ENCODE peak calls at places on chromosomes 3 and 15, in four cellular contexts. X is Jurkat, Clone E6-1; L is fibroblast of lung; Y is A673. T is an unnamed sample.

GRCh38 chr3:46027736-46028397 is 584 bp upstream of the XCR1 start:
- DNase-seq in X (no peak), L (no peak), Y (no peak), T (peak)

GRCh38 chr3:133469140-133469731 is 69.4 kb downstream of the BFSP2 start:
- DNase-seq in X (no peak), L (no peak), Y (no peak), T (peak)

GRCh38 chr15:64686130-64686735 is 89.2 kb downstream of the RBPMS2 start:
- DNase-seq in X (peak), L (peak), Y (peak), T (peak)

GRCh38 chr3:129038121-129038855 is 22.3 kb upstream of the GP9 start:
- DNase-seq in X (no peak), L (no peak), Y (no peak), T (no peak)

GRCh38 chr3:131705558-131706051 is 202.8 kb upstream of the MRPL3 start:
- DNase-seq in X (no peak), L (peak), Y (peak), T (peak)

GRCh38 chr15:32833323-32833944 is 115.6 kb downstream of the GREM1 start:
- DNase-seq in X (no peak), L (no peak), Y (no peak), T (peak)

GRCh38 chr3:126858887-126859286 is 124.0 kb upstream of the PLXNA1 start:
- DNase-seq in X (no peak), L (peak), Y (peak), T (no peak)

GRCh38 chr3:170002231-170002630 is 35.6 kb upstream of the GPR160 start:
- DNase-seq in X (no peak), L (no peak), Y (no peak), T (no peak)

GRCh38 chr3:4511491-4512251 is 18.5 kb downstream of the ITPR1 start:
- DNase-seq in X (no peak), L (no peak), Y (no peak), T (no peak)

GRCh38 chr3:41489205-41489604 is 289.9 kb downstream of the CTNNB1 start:
- DNase-seq in X (no peak), L (no peak), Y (no peak), T (no peak)

GRCh38 chr15:92117301-92117731 is 263.8 kb downstream of the SLCO3A1 start:
- DNase-seq in X (no peak), L (no peak), Y (no peak), T (no peak)

GRCh38 chr15:31516874-31517273 is 190.2 kb downstream of the KLF13 start:
- DNase-seq in X (no peak), L (no peak), Y (no peak), T (no peak)

GRCh38 chr3:66178206-66178605 is 42.6 kb upstream of the SLC25A26 start:
- DNase-seq in X (no peak), L (no peak), Y (no peak), T (no peak)

GRCh38 chr15:63491116-63491817 is 13.1 kb upstream of the USP3 start:
- DNase-seq in X (no peak), L (no peak), Y (no peak), T (no peak)

GRCh38 chr15:90160781-90161727 is 40.1 kb upstream of the SEMA4B start:
- DNase-seq in X (no peak), L (no peak), Y (no peak), T (no peak)

GRCh38 chr3:135929670-135930069 is 35.9 kb upstream of the PPP2R3A start:
- DNase-seq in X (no peak), L (peak), Y (no peak), T (no peak)

GRCh38 chr15:59174846-59175831 is 31.5 kb upstream of the LDHAL6B start:
- DNase-seq in X (peak), L (peak), Y (peak), T (peak)

GRCh38 chr3:131083190-131083863 is 56.6 kb downstream of the NEK11 start:
- DNase-seq in X (peak), L (peak), Y (peak), T (peak)

GRCh38 chr3:184377374-184377773 is 633 bp downstream of the THPO start:
- DNase-seq in X (no peak), L (no peak), Y (no peak), T (no peak)

GRCh38 chr3:50164056-50164455 is 8.9 kb downstream of the SEMA3F start:
- DNase-seq in X (no peak), L (peak), Y (peak), T (no peak)

GRCh38 chr15:66919421-66919820 is 146.0 kb upstream of the SMAD3 start:
- DNase-seq in X (no peak), L (peak), Y (no peak), T (no peak)

GRCh38 chr3:116483135-116483534 is 37.8 kb upstream of the LSAMP start:
- DNase-seq in X (no peak), L (no peak), Y (no peak), T (no peak)

GRCh38 chr3:129654126-129654525 is 47.6 kb upstream of the PLXND1 start:
- DNase-seq in X (no peak), L (peak), Y (no peak), T (no peak)

GRCh38 chr15:22811640-22812039 is 25.2 kb downstream of the NIPA1 start:
- DNase-seq in X (no peak), L (peak), Y (peak), T (no peak)

GRCh38 chr3:5304789-5305680 is 117.5 kb downstream of the EDEM1 start:
- DNase-seq in X (peak), L (peak), Y (peak), T (peak)

GRCh38 chr15:39579487-39580116 is 1.3 kb upstream of the THBS1 start:
- DNase-seq in X (no peak), L (peak), Y (peak), T (peak)

GRCh38 chr3:98655666-98656065 is 62.3 kb upstream of the CPOX start:
- DNase-seq in X (no peak), L (peak), Y (no peak), T (peak)

GRCh38 chr3:105678017-105678416 is 190.8 kb downstream of the CBLB start:
- DNase-seq in X (no peak), L (peak), Y (no peak), T (no peak)

GRCh38 chr3:157128771-157129671 is 30.9 kb downstream of the CCNL1 start:
- DNase-seq in X (no peak), L (peak), Y (no peak), T (peak)

GRCh38 chr15:42344763-42345162 is 14.5 kb upstream of the CAPN3 start:
- DNase-seq in X (peak), L (peak), Y (no peak), T (no peak)

GRCh38 chr15:61750271-61751084 is 309.8 kb downstream of the VPS13C start:
- DNase-seq in X (no peak), L (no peak), Y (no peak), T (no peak)

GRCh38 chr3:78872195-78872594 is 895.6 kb downstream of the ROBO1 start:
- DNase-seq in X (no peak), L (peak), Y (peak), T (no peak)

GRCh38 chr3:45644467-45645201 is 44.6 kb upstream of the SACM1L start:
- DNase-seq in X (no peak), L (peak), Y (no peak), T (no peak)

GRCh38 chr3:196740476-196741400 is 1.1 kb downstream of the PAK2 start:
- DNase-seq in X (no peak), L (peak), Y (peak), T (peak)

GRCh38 chr3:195907730-195908438 is 467 bp downstream of the TNK2 start:
- DNase-seq in X (no peak), L (no peak), Y (peak), T (peak)

GRCh38 chr15:68536331-68537095 is 42.3 kb upstream of the CORO2B start:
- DNase-seq in X (no peak), L (peak), Y (no peak), T (no peak)

GRCh38 chr15:68537506-68537905 is 41.3 kb upstream of the CORO2B start:
- DNase-seq in X (no peak), L (no peak), Y (no peak), T (no peak)

GRCh38 chr15:68541743-68542142 is 37.0 kb upstream of the CORO2B start:
- DNase-seq in X (no peak), L (no peak), Y (no peak), T (no peak)

GRCh38 chr15:68538291-68538690 is 40.5 kb upstream of the CORO2B start:
- DNase-seq in X (no peak), L (no peak), Y (no peak), T (no peak)

DNA sequence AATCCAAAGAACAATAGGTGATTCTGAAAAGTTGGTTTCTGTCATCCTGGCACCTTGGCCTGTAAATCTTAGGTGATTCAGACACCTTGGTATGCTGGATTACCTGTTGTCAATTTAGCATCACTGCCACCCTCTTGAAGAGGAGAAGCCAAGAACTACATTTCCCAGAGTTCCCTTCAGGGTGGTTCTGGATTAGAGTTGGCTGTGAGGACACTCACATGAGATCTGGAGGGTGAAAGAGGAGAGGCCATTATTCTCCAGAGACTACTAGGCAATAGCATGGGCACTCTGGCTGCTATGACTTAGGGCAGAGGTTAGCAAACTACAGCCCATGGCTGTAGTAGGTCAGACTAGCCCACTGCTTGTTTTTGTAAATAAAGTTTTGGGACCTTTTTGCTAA is 41.7 kb upstream of the CORO2B start:
- DNase-seq in X (no peak), L (no peak), Y (no peak), T (no peak)
- H3K4me3 ChIP-seq in X (no peak), L (no peak), Y (no peak), T (no peak)

DNA sequence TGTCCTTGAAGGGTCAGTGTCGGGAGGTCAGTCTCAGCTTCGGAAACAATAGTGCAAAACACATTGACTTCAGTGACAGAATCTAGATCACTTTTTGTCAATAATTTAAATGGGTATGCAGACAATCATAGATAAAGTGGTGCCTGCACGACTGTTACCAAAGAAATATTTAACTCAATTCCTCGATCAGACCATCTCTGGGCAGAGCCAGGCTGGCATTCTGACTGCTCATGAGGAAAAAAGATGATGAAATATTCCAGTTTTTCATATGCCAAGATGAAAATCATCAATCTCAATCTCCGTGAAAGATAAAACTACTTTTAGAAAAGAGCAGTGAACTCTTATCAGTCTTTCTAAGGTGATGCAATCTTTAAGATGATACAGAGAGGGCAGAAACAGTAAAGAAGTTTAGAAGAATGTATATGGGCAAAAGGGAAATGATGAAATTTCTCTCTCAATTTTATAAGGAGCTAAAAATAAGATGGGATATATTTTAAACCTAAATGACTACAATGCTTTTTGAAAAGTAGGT is 169.9 kb downstream of the WDR72 start:
- DNase-seq in X (no peak), L (no peak), Y (no peak), T (no peak)
- H3K4me3 ChIP-seq in X (no peak), L (no peak), Y (no peak), T (no peak)

DNA sequence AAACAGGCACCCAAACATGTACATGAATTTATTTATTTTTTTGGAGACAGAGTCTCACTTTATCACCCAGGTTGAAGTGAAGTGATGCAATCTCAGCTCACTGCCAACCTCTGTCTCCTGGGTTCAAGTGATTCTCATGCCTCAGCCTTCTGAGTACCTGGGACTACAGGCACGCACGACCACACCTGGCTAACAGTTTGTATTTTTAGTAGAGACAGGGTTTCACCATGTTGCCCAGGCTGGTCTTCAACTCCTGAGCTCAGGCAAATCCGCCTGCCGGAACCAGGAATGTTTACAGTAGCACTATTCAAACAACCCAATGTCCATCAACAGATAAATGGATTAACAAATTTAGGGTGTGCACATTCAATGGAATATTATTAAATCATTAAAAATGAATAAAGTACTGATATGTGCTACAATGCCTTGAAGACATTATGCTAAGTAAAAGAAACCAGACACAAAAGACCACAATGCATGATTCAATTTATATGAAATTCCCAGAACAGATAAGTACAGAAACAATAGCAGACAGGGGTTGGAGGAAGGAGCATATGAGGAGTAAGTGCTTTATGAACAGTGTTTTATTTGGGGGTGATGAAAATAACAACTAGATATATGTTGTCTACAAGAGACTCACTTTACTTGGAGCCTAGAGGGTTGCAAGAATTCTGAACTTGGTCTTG is 1.3 kb downstream of the LEO1 start:
- DNase-seq in X (no peak), L (no peak), Y (no peak), T (no peak)
- H3K4me3 ChIP-seq in X (peak), L (peak), Y (peak), T (peak)

DNA sequence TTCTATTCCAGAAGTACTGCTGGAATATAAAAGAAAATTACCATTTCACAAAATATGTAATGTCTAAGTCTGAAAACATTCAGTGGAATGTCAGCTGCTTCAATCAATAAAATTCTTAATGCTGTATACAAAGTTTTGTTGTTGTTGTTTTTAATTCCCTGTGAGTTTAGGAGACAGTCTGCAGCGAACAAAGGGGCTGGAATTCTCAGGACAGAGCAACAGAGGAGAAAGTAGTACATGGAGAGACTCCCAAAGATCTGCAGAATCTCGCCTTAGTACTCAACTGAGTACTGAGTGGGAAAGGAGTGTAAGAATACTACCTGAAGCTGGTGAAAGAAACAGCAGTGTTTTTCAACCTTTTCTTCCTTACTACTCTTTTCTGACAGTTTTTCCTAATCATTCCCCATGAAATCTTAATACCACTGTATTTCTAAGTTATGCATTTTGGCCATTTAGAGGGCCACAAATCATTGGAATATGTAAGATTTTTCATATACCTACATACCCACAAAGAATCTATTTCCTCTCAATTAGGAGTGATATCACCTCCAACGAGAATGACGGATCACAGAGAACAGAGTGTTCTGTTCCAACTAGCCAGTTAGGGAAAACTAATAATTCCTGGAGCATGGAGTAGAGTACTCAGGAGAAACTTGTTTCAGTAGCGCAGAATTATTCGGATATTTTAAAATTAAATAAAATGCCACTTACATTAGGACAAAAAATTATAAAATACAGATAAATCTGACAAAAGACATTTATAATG is 16.0 kb downstream of the ANKRD28 start:
- DNase-seq in X (no peak), L (peak), Y (no peak), T (no peak)
- H3K4me3 ChIP-seq in X (no peak), L (no peak), Y (no peak), T (no peak)

GRCh38 chr3:71451812-71452211 is 131.7 kb downstream of the FOXP1 start:
- DNase-seq in X (no peak), L (no peak), Y (no peak), T (no peak)
- H3K4me3 ChIP-seq in X (no peak), L (no peak), Y (no peak), T (no peak)

DNA sequence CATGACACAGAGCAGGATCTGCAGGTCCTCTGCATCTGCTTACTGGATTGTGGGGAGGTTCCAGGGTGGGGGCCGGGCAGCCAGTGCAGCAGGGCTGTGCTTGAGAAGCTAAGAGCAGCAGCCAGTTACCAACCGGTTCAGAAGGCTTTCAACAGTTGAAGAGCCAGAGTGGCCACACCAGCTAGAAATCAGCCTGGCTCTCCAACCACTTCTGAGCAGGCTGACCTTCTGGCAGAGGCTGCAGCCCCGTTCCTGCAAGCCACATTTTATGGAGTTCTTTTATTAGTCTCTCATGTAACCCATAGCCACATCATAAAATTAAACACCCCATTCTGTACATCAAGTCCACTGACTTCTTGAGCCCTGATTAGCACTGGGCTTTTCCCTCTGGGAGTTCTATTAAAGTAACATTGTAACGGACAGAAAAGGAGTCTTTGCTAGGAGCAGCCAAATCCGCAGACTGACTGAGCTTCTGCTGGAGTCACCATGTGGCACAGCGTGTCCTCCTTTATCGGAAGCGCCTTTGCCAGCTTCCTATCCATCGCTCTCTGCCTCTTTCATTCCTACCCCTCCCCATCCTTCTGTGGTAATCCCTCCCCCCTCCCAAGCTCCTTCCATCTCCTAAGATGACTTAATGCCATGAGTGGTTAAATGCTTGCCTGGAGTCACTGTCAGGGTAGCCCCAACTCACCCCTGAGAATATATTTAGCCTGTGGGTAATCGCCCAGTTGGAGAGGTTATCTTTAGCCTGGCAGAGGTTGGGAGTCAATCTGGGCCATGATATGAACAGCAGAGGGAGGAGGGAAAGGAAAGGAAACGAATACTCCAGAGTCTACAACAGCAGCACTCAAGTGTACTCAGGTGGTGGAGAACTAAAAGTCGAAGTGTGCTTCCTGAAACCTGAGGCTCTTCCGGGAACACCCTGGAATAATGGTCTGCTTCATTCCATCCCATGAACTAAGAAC is 138.4 kb upstream of the HES1 start:
- DNase-seq in X (no peak), L (peak), Y (no peak), T (no peak)
- H3K4me3 ChIP-seq in X (no peak), L (no peak), Y (no peak), T (no peak)

GRCh38 chr15:77059761-77060345 is 11.1 kb downstream of the TSPAN3 start:
- DNase-seq in X (no peak), L (no peak), Y (no peak), T (peak)
- H3K4me3 ChIP-seq in X (no peak), L (no peak), Y (no peak), T (peak)

GRCh38 chr3:188036375-188036985 is 117.5 kb upstream of the LPP start:
- DNase-seq in X (no peak), L (no peak), Y (no peak), T (no peak)
- H3K4me3 ChIP-seq in X (no peak), L (no peak), Y (no peak), T (no peak)

T was measured in GM12865.